ENCODE peak calls at places on chromosomes 11 and 22, in six cellular contexts. T is stomach, A is spleen, L is body of pancreas, Q is A549, F is Peyer's patch. K is an unnamed sample.

GRCh38 chr22:46770726-46771125 is 8.3 kb downstream of the TBC1D22A start:
- DNase-seq in T (no peak), Q (no peak), L (no peak), F (peak), A (peak), K (no peak)

GRCh38 chr11:95792200-95792599 is 1.9 kb downstream of the CEP57 start:
- DNase-seq in T (no peak), L (no peak), A (no peak), Q (no peak), F (no peak), K (peak)

GRCh38 chr11:120432056-120433018 is 79.2 kb upstream of the GRIK4 start:
- DNase-seq in Q (peak), L (peak), T (no peak), F (no peak), A (no peak), K (peak)

GRCh38 chr11:66228521-66228920 is 39.9 kb upstream of the RAB1B start:
- DNase-seq in T (no peak), Q (no peak), A (no peak), F (no peak), L (peak), K (no peak)

GRCh38 chr11:27471588-27472397 is 797 bp downstream of the LGR4 start:
- DNase-seq in L (peak), Q (no peak), T (peak), A (peak), F (peak), K (peak)

GRCh38 chr11:27646051-27646818 is 54.0 kb downstream of the BDNF start:
- DNase-seq in A (no peak), T (no peak), F (no peak), L (no peak), Q (no peak), K (no peak)

GRCh38 chr11:124920870-124921609 is 2.0 kb downstream of the HEPN1 start:
- DNase-seq in A (peak), T (peak), L (peak), F (peak), Q (peak), K (peak)

GRCh38 chr11:61880050-61880449 is 11.3 kb downstream of the FADS3 start:
- DNase-seq in A (no peak), Q (no peak), L (no peak), F (peak), T (no peak), K (no peak)

GRCh38 chr22:33918676-33919590 is 1.3 kb downstream of the LARGE1 start:
- DNase-seq in A (no peak), Q (no peak), L (no peak), T (no peak), F (no peak), K (no peak)

GRCh38 chr11:765025-765801 is 12.1 kb downstream of the GATD1 start:
- DNase-seq in A (peak), Q (peak), L (peak), T (peak), F (peak), K (peak)

GRCh38 chr22:24146791-24147353 is 34.4 kb upstream of the SUSD2 start:
- DNase-seq in T (no peak), Q (no peak), F (no peak), A (no peak), L (peak), K (no peak)

GRCh38 chr22:33743756-33744155 is 176.5 kb downstream of the LARGE1 start:
- DNase-seq in Q (no peak), A (no peak), L (no peak), F (no peak), T (no peak), K (no peak)

GRCh38 chr11:6249822-6250555 is 9.6 kb upstream of the CCKBR start:
- DNase-seq in A (no peak), T (peak), L (peak), F (no peak), Q (peak), K (peak)

GRCh38 chr11:2804701-2805387 is 80.7 kb downstream of the CDKN1C start:
- DNase-seq in F (peak), T (peak), Q (no peak), L (peak), A (peak), K (no peak)

GRCh38 chr11:3882671-3883070 is 27.2 kb downstream of the STIM1 start:
- DNase-seq in A (no peak), Q (no peak), L (no peak), F (no peak), T (no peak), K (peak)

GRCh38 chr11:69010964-69011623 is 2.0 kb downstream of the MRGPRF start:
- DNase-seq in A (peak), Q (no peak), L (peak), F (no peak), T (peak), K (peak)

GRCh38 chr11:83641511-83641910 is 355.3 kb upstream of the CCDC90B start:
- DNase-seq in T (no peak), A (no peak), L (no peak), Q (no peak), F (no peak), K (no peak)

GRCh38 chr11:131932584-131933360 is 562.4 kb downstream of the NTM start:
- DNase-seq in T (no peak), F (no peak), Q (no peak), A (no peak), L (peak), K (no peak)

GRCh38 chr11:47270331-47271271 is 668 bp downstream of the MADD start:
- DNase-seq in L (peak), Q (peak), T (no peak), F (peak), A (peak), K (peak)

GRCh38 chr22:49150801-49151221 is 676.9 kb downstream of the BRD1 start:
- DNase-seq in T (peak), F (no peak), A (peak), L (no peak), Q (no peak), K (no peak)

GRCh38 chr11:64284962-64285884 is at the start of gene GPR137:
- DNase-seq in L (peak), A (peak), Q (peak), T (peak), F (peak), K (peak)

GRCh38 chr11:62880231-62880802 is 379 bp upstream of the SLC3A2 start:
- DNase-seq in F (peak), L (peak), A (peak), T (no peak), Q (peak), K (peak)

GRCh38 chr22:20873215-20873614 is 14.4 kb downstream of the SNAP29 start:
- DNase-seq in Q (no peak), L (no peak), A (no peak), T (no peak), F (no peak), K (no peak)

DNA sequence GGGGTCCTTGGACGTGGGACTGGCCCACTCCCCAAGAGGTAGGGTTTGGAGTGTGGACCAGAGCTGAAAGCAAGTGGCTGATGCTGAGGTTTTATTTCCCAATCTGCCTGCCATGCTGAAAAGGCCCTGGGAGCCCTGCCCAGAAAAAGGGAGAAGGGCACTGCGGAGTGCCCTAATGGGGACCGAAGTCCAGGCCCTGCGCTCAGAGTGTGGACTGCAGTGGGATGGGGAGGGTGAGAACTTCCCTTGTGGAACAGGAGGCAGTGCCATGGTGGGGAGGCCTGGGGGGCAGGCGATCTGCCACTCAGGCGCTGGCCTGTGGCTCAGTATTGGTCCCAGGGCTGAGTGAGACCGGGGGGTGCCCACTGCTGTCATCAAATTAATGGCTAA is 4.3 kb downstream of the GPR152 start:
- DNase-seq in A (no peak), L (no peak), T (no peak), F (no peak), Q (no peak), K (no peak)
- TF ChIP-seq POLR2A in A (no peak), L (no peak), T (no peak), F (no peak), Q (no peak), K (no peak)

DNA sequence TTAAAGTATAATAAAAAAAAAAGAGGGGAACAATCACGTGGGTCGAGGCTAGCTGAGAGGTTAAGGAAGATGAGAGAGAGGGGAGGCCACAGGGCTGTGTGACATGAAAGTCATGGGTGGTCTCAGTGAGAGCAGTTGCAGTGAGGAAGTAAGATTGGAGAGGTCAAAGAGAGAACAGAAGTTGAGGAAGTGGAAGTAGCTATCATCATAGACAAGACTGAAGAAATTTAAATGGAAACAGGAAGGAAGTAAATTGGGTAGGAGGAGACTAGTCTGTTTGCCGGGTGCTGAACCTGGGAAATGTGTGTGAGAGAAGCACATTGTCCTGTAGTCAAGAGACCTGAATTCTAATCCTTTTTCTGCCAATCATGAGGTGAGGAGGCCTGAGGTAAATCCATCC is 79.9 kb upstream of the CD44 start:
- DNase-seq in T (no peak), Q (no peak), F (no peak), L (no peak), A (no peak), K (no peak)
- TF ChIP-seq POLR2A in T (no peak), Q (no peak), F (no peak), L (no peak), A (no peak), K (no peak)

DNA sequence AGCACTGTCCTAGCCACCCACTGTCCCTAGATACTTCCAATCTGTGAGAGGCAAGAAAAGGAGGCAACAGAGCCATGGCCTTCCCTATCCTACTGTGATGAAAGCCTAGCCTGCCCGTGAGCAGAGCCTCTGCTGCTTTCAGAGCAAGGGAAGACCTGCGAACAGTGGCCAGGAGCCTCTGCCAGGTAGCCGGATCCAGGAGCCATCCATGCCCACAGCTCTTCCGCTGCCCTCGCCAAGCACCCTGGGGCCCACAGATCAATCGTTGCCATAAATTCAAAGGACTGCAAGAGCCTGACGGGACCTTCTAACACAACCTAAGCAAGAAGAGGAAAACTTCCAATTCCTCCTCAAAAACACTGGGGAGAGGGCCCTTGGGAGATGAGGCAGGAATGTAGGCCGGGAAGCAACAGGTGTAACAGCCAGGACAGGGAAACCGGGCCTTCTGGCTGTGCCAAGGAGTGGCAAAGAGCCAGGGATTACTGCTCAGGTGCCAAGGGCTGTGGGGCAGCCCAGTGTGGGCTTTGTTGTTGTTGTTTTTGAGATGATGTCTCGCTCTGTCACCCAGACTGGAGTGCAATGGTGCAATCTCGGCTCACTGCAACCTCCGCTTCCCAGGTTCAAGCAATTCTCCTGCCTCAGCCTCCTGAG is 18.1 kb downstream of the CSNK1E start:
- DNase-seq in T (no peak), L (peak), A (no peak), F (no peak), Q (no peak), K (no peak)
- TF ChIP-seq POLR2A in T (no peak), L (no peak), A (no peak), F (no peak), Q (no peak), K (no peak)

DNA sequence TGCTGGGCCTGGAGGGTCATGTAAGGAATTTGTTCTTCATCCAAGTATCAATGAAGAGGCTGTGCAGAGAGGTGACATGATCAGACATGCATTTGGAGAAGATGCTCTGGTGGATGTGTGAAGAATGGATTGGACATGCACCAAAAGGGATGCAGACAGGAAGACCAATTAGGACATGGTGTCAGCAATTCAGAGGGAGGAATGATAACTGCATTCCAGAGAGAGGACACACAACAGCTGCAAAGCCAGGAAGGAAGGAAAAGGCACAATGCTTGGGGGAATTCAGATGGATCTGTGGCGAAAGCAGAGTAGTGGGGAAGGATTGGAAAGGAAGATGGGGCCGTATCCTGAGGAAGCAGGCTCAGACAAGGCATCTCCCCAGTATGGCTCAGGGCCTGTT is 5.2 kb upstream of the ARRB1 start:
- DNase-seq in A (no peak), F (no peak), L (no peak), T (no peak), Q (no peak), K (no peak)
- TF ChIP-seq POLR2A in A (no peak), F (no peak), L (no peak), T (no peak), Q (no peak), K (no peak)

GRCh38 chr22:27097481-27097880 is 440.1 kb downstream of the MIAT start:
- DNase-seq in F (no peak), T (no peak), A (no peak), Q (no peak), L (no peak), K (no peak)
- TF ChIP-seq POLR2A in F (no peak), T (no peak), A (no peak), Q (no peak), L (no peak), K (no peak)

GRCh38 chr22:36351921-36352774 is 35.6 kb downstream of the MYH9 start:
- DNase-seq in Q (no peak), L (peak), F (no peak), A (no peak), T (peak), K (no peak)
- TF ChIP-seq POLR2A in Q (peak), L (peak), F (no peak), A (no peak), T (no peak), K (no peak)

GRCh38 chr22:31210830-31211503 is 1.1 kb upstream of the LIMK2 start:
- DNase-seq in L (no peak), T (no peak), A (no peak), Q (no peak), F (peak), K (no peak)

GRCh38 chr22:31211862-31212730 is at the start of gene LIMK2:
- DNase-seq in T (peak), A (peak), L (peak), F (peak), Q (peak), K (peak)

GRCh38 chr22:31212783-31213626 is 907 bp downstream of the LIMK2 start:
- DNase-seq in L (no peak), T (no peak), F (no peak), Q (no peak), A (peak), K (no peak)

GRCh38 chr22:31211504-31211861 is 615 bp upstream of the LIMK2 start:
- DNase-seq in F (no peak), T (no peak), Q (no peak), A (no peak), L (no peak), K (no peak)

DNA sequence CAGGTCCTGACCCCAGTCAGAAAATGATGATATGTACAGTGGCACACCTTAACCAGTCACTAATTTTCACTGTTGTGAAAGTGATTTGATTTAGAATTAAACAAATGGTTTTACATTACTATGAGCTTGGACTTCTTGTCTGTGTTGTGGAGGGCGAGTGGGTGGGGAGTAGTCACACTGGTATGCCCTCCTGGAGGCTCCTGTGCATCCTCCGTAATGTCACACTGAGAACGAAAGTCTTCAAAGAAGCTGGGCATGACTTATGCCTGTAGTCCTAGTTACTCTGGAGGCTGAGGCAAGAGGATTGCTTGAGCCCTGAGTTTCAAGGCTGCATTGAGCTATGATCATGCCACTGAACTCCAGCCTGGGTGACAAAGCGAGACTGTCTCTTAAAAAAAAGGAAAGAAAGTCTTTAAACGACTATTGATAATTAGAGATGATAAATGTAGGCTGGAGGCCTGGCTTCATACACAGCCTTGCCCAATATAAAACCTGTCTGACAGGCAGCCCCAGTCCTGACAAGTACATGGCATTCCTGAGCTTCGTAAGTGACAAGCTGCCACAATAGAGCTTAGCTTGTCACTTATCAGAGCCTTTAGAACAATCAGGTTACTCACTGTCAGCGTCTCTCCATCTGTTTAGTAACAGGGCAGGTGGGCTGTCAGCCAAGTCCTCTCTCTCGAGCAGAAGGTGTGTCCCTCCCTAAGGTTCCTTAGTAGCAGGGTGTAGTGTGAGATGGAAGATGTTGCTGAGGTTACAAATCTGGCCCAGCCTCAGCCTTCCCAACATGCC is 5.0 kb upstream of the LIMK2 start:
- DNase-seq in Q (no peak), T (peak), A (no peak), F (no peak), L (peak), K (no peak)
- TF ChIP-seq POLR2A in Q (no peak), T (no peak), A (no peak), F (no peak), L (no peak), K (no peak)

DNA sequence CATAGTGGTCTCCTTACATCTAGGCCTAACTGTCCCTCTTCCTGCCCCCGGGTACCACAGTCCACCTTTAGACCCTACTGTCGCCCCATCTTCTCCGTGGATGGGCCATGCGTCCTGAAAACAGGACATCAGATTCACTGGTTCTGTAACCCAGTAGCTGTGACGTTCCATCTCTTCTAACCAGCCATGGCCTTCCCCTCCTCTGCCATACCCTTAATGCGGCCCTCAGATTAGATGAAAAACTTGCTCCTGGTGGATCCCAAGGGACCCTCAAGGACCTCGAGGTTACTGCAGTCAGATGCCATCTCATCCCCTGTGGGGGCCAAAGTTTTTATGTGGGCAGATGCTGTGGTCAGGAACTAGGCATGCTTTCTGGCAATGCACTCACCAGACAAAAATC is 64.4 kb downstream of the WNT11 start:
- DNase-seq in L (no peak), Q (no peak), A (no peak), T (no peak), F (peak), K (no peak)
- TF ChIP-seq POLR2A in L (no peak), Q (no peak), A (no peak), T (no peak), F (no peak), K (no peak)

DNA sequence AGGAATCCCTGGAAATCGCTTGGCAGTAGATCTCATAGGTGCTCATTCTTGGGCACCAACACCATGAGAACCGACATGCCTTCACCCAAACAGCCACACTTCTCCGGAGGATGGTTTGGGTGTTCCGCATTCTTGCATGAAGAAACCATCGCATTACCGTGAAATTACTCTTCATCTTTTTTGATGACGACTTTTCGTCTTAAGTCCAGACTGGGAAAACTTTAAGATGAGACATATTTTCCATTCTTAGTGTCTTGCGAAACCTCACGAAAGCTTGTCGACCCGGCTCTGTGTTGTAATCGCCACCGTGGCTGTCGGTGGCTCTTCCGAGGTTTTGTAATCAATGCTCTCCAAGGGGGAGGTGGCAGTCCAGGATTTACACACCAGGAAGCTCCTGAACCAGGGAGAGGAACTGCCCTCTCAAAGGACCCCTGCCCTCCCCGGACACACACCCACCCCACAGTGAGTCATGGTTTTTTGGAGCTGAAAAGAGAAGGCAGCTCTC is 1.7 kb downstream of the TOM1 start:
- DNase-seq in T (no peak), L (no peak), Q (peak), F (no peak), A (peak), K (peak)
- TF ChIP-seq POLR2A in T (no peak), L (no peak), Q (no peak), F (no peak), A (no peak), K (no peak)